ENCODE peak calls at places on chromosomes 4 and X, in seven cellular contexts. One of them, this sample, is unnamed.

GRCh38 chrX:119502727-119503483 is 34.7 kb downstream of the SLC25A5 start:
- DNase-seq in DMS79 treated with DMSO at 0.1 percent for 48 hours: peak; percentile 87
- DNase-seq in GM10248: no peak
- DNase-seq in HFFc6: peak; percentile 47
- DNase-seq in GM20000: no peak
- DNase-seq in body of pancreas: peak; percentile 60
- DNase-seq in foreskin keratinocyte: peak; percentile 75
- DNase-seq in this sample: peak; percentile 47

GRCh38 chr4:170388255-170388654 is 298.5 kb upstream of the AADAT start:
- DNase-seq in DMS79 treated with DMSO at 0.1 percent for 48 hours: no peak
- DNase-seq in GM10248: no peak
- DNase-seq in HFFc6: no peak
- DNase-seq in GM20000: no peak
- DNase-seq in body of pancreas: no peak
- DNase-seq in foreskin keratinocyte: peak; percentile 92
- DNase-seq in this sample: no peak

GRCh38 chr4:78293348-78293747 is 236.2 kb downstream of the FRAS1 start:
- DNase-seq in DMS79 treated with DMSO at 0.1 percent for 48 hours: no peak
- DNase-seq in GM10248: no peak
- DNase-seq in HFFc6: peak; percentile 65
- DNase-seq in GM20000: no peak
- DNase-seq in body of pancreas: no peak
- DNase-seq in foreskin keratinocyte: no peak
- DNase-seq in this sample: no peak

GRCh38 chr4:151139814-151140213 is 40.4 kb downstream of the RPS3A start:
- DNase-seq in DMS79 treated with DMSO at 0.1 percent for 48 hours: no peak
- DNase-seq in GM10248: no peak
- DNase-seq in HFFc6: no peak
- DNase-seq in GM20000: no peak
- DNase-seq in body of pancreas: no peak
- DNase-seq in foreskin keratinocyte: no peak
- DNase-seq in this sample: no peak

GRCh38 chr4:14837860-14838259 is 164.4 kb upstream of the CPEB2 start:
- DNase-seq in DMS79 treated with DMSO at 0.1 percent for 48 hours: no peak
- DNase-seq in GM10248: no peak
- DNase-seq in HFFc6: no peak
- DNase-seq in GM20000: no peak
- DNase-seq in body of pancreas: no peak
- DNase-seq in foreskin keratinocyte: no peak
- DNase-seq in this sample: no peak

GRCh38 chr4:109967798-109968520 is 55.3 kb downstream of the EGF start:
- DNase-seq in DMS79 treated with DMSO at 0.1 percent for 48 hours: no peak
- DNase-seq in GM10248: no peak
- DNase-seq in HFFc6: peak; percentile 67
- DNase-seq in GM20000: no peak
- DNase-seq in body of pancreas: no peak
- DNase-seq in foreskin keratinocyte: peak; percentile 93
- DNase-seq in this sample: no peak

GRCh38 chr4:101790521-101791188 is at the start of gene BANK1:
- DNase-seq in DMS79 treated with DMSO at 0.1 percent for 48 hours: no peak
- DNase-seq in GM10248: peak; percentile 85
- DNase-seq in HFFc6: no peak
- DNase-seq in GM20000: peak; percentile 84
- DNase-seq in body of pancreas: peak; percentile 32
- DNase-seq in foreskin keratinocyte: no peak
- DNase-seq in this sample: no peak

GRCh38 chrX:28552322-28552721 is 34.9 kb upstream of the IL1RAPL1 start:
- DNase-seq in DMS79 treated with DMSO at 0.1 percent for 48 hours: no peak
- DNase-seq in GM10248: no peak
- DNase-seq in HFFc6: no peak
- DNase-seq in GM20000: no peak
- DNase-seq in body of pancreas: no peak
- DNase-seq in foreskin keratinocyte: peak; percentile 36
- DNase-seq in this sample: no peak

GRCh38 chr4:150510176-150510875 is 71.6 kb upstream of the MAB21L2 start:
- DNase-seq in DMS79 treated with DMSO at 0.1 percent for 48 hours: no peak
- DNase-seq in GM10248: no peak
- DNase-seq in HFFc6: peak; percentile 62
- DNase-seq in GM20000: no peak
- DNase-seq in body of pancreas: no peak
- DNase-seq in foreskin keratinocyte: peak; percentile 69
- DNase-seq in this sample: no peak

GRCh38 chr4:10878861-10879260 is 194.3 kb upstream of the CLNK start:
- DNase-seq in DMS79 treated with DMSO at 0.1 percent for 48 hours: no peak
- DNase-seq in GM10248: no peak
- DNase-seq in HFFc6: no peak
- DNase-seq in GM20000: no peak
- DNase-seq in body of pancreas: no peak
- DNase-seq in foreskin keratinocyte: no peak
- DNase-seq in this sample: no peak

GRCh38 chr4:2630556-2631273 is 94.3 kb downstream of the FAM193A start:
- DNase-seq in DMS79 treated with DMSO at 0.1 percent for 48 hours: no peak
- DNase-seq in GM10248: no peak
- DNase-seq in HFFc6: no peak
- DNase-seq in GM20000: no peak
- DNase-seq in body of pancreas: no peak
- DNase-seq in foreskin keratinocyte: no peak
- DNase-seq in this sample: no peak

GRCh38 chr4:28469886-28470285 is 1609.2 kb downstream of the STIM2 start:
- DNase-seq in DMS79 treated with DMSO at 0.1 percent for 48 hours: no peak
- DNase-seq in GM10248: no peak
- DNase-seq in HFFc6: peak; percentile 50
- DNase-seq in GM20000: no peak
- DNase-seq in body of pancreas: no peak
- DNase-seq in foreskin keratinocyte: no peak
- DNase-seq in this sample: no peak

GRCh38 chr4:47490550-47490949 is 5.5 kb downstream of the ATP10D start:
- DNase-seq in DMS79 treated with DMSO at 0.1 percent for 48 hours: no peak
- DNase-seq in GM10248: no peak
- DNase-seq in HFFc6: peak; percentile 25
- DNase-seq in GM20000: no peak
- DNase-seq in body of pancreas: no peak
- DNase-seq in foreskin keratinocyte: peak; percentile 40
- DNase-seq in this sample: no peak

GRCh38 chr4:179292443-179292842 is 1850.2 kb upstream of the AGA start:
- DNase-seq in DMS79 treated with DMSO at 0.1 percent for 48 hours: no peak
- DNase-seq in GM10248: no peak
- DNase-seq in HFFc6: no peak
- DNase-seq in GM20000: no peak
- DNase-seq in body of pancreas: no peak
- DNase-seq in foreskin keratinocyte: peak; percentile 43
- DNase-seq in this sample: no peak

GRCh38 chr4:610411-611261 is 14.7 kb upstream of the PDE6B start:
- DNase-seq in DMS79 treated with DMSO at 0.1 percent for 48 hours: peak; percentile 64
- DNase-seq in GM10248: no peak
- DNase-seq in HFFc6: peak; percentile 74
- DNase-seq in GM20000: no peak
- DNase-seq in body of pancreas: no peak
- DNase-seq in foreskin keratinocyte: peak; percentile 91
- DNase-seq in this sample: no peak

GRCh38 chrX:74450803-74451449 is 29.6 kb downstream of the SLC16A2 start:
- DNase-seq in DMS79 treated with DMSO at 0.1 percent for 48 hours: no peak
- DNase-seq in GM10248: no peak
- DNase-seq in HFFc6: peak; percentile 92
- DNase-seq in GM20000: no peak
- DNase-seq in body of pancreas: no peak
- DNase-seq in foreskin keratinocyte: peak; percentile 93
- DNase-seq in this sample: no peak

GRCh38 chrX:131677655-131678628 is 134.1 kb downstream of the OR13H1 start:
- DNase-seq in DMS79 treated with DMSO at 0.1 percent for 48 hours: no peak
- DNase-seq in GM10248: peak; percentile 73
- DNase-seq in HFFc6: no peak
- DNase-seq in GM20000: peak; percentile 55
- DNase-seq in body of pancreas: peak; percentile 34
- DNase-seq in foreskin keratinocyte: no peak
- DNase-seq in this sample: no peak

GRCh38 chr4:87843936-87844335 is 11.2 kb downstream of the MEPE start:
- DNase-seq in DMS79 treated with DMSO at 0.1 percent for 48 hours: no peak
- DNase-seq in GM10248: no peak
- DNase-seq in HFFc6: peak; percentile 74
- DNase-seq in GM20000: no peak
- DNase-seq in body of pancreas: no peak
- DNase-seq in foreskin keratinocyte: peak; percentile 71
- DNase-seq in this sample: no peak

GRCh38 chrX:85111347-85111746 is 107.7 kb downstream of the APOOL start:
- DNase-seq in DMS79 treated with DMSO at 0.1 percent for 48 hours: no peak
- DNase-seq in GM10248: peak; percentile 8
- DNase-seq in HFFc6: no peak
- DNase-seq in GM20000: no peak
- DNase-seq in body of pancreas: no peak
- DNase-seq in foreskin keratinocyte: no peak
- DNase-seq in this sample: peak; percentile 14

GRCh38 chr4:154018659-154019058 is 229.8 kb upstream of the SFRP2 start:
- DNase-seq in DMS79 treated with DMSO at 0.1 percent for 48 hours: no peak
- DNase-seq in GM10248: no peak
- DNase-seq in HFFc6: no peak
- DNase-seq in GM20000: no peak
- DNase-seq in body of pancreas: no peak
- DNase-seq in foreskin keratinocyte: no peak
- DNase-seq in this sample: no peak

GRCh38 chr4:184734758-184735157 is 862 bp upstream of the CENPU start:
- DNase-seq in DMS79 treated with DMSO at 0.1 percent for 48 hours: no peak
- DNase-seq in GM10248: no peak
- DNase-seq in HFFc6: no peak
- DNase-seq in GM20000: no peak
- DNase-seq in body of pancreas: no peak
- DNase-seq in foreskin keratinocyte: no peak
- DNase-seq in this sample: no peak

GRCh38 chr4:4801013-4801412 is 58.5 kb upstream of the MSX1 start:
- DNase-seq in DMS79 treated with DMSO at 0.1 percent for 48 hours: no peak
- DNase-seq in GM10248: no peak
- DNase-seq in HFFc6: peak; percentile 50
- DNase-seq in GM20000: no peak
- DNase-seq in body of pancreas: no peak
- DNase-seq in foreskin keratinocyte: peak; percentile 37
- DNase-seq in this sample: no peak

GRCh38 chrX:104172121-104172520 is 5.9 kb downstream of the FAM199X start:
- DNase-seq in DMS79 treated with DMSO at 0.1 percent for 48 hours: no peak
- DNase-seq in GM10248: no peak
- DNase-seq in HFFc6: no peak
- DNase-seq in GM20000: no peak
- DNase-seq in body of pancreas: no peak
- DNase-seq in foreskin keratinocyte: no peak
- DNase-seq in this sample: no peak

GRCh38 chr4:123939621-123940020 is 543.0 kb downstream of the SPRY1 start:
- DNase-seq in DMS79 treated with DMSO at 0.1 percent for 48 hours: no peak
- DNase-seq in GM10248: no peak
- DNase-seq in HFFc6: peak; percentile 46
- DNase-seq in GM20000: no peak
- DNase-seq in body of pancreas: no peak
- DNase-seq in foreskin keratinocyte: peak; percentile 71
- DNase-seq in this sample: no peak

GRCh38 chr4:78776729-78777555 is 792 bp downstream of the BMP2K start:
- DNase-seq in DMS79 treated with DMSO at 0.1 percent for 48 hours: peak; percentile 34
- DNase-seq in GM10248: peak; percentile 35
- DNase-seq in HFFc6: peak; percentile 61
- DNase-seq in GM20000: peak; percentile 48
- DNase-seq in body of pancreas: peak; percentile 42
- DNase-seq in foreskin keratinocyte: peak; percentile 77
- DNase-seq in this sample: no peak

GRCh38 chr4:74504212-74504611 is 59.3 kb downstream of the AREG start:
- DNase-seq in DMS79 treated with DMSO at 0.1 percent for 48 hours: no peak
- DNase-seq in GM10248: no peak
- DNase-seq in HFFc6: no peak
- DNase-seq in GM20000: no peak
- DNase-seq in body of pancreas: no peak
- DNase-seq in foreskin keratinocyte: no peak
- DNase-seq in this sample: no peak

GRCh38 chr4:40321671-40322131 is 13.4 kb upstream of the CHRNA9 start:
- DNase-seq in DMS79 treated with DMSO at 0.1 percent for 48 hours: no peak
- DNase-seq in GM10248: no peak
- DNase-seq in HFFc6: peak; percentile 90
- DNase-seq in GM20000: no peak
- DNase-seq in body of pancreas: no peak
- DNase-seq in foreskin keratinocyte: peak; percentile 66
- DNase-seq in this sample: peak; percentile 41